ENCODE peak calls at places on chromosomes 13 and 19, in ten cellular contexts. L, K, W, T, P, S, G, Y, U and A are unnamed samples.

GRCh38 chr19:33819875-33820781 is 23.5 kb downstream of the KCTD15 start:
- DNase-seq in L (peak), K (peak), W (peak), T (peak), P (peak), S (peak), G (peak), Y (no peak), U (peak), A (no peak)

GRCh38 chr19:48999481-49000325 is 6.0 kb downstream of the RUVBL2 start:
- DNase-seq in L (peak), K (no peak), W (no peak), T (no peak), P (no peak), S (peak), G (peak), Y (peak), U (peak), A (peak)

GRCh38 chr13:105087941-105088340 is 1447.5 kb downstream of the EFNB2 start:
- DNase-seq in L (no peak), K (no peak), W (no peak), T (no peak), P (no peak), S (no peak), G (no peak), Y (no peak), U (no peak), A (no peak)

GRCh38 chr13:41064493-41064892 is 3.2 kb downstream of the WBP4 start:
- DNase-seq in L (no peak), K (no peak), W (no peak), T (no peak), P (no peak), S (no peak), G (no peak), Y (no peak), U (no peak), A (peak)

GRCh38 chr19:37932985-37933953 is 26.3 kb downstream of the SIPA1L3 start:
- DNase-seq in L (peak), K (peak), W (no peak), T (no peak), P (no peak), S (no peak), G (no peak), Y (no peak), U (no peak), A (no peak)

GRCh38 chr13:94028234-94029145 is 451.0 kb downstream of the DCT start:
- DNase-seq in L (no peak), K (no peak), W (no peak), T (no peak), P (no peak), S (no peak), G (no peak), Y (no peak), U (no peak), A (no peak)

GRCh38 chr19:57419439-57419838 is 8.5 kb downstream of the ZNF17 start:
- DNase-seq in L (no peak), K (no peak), W (no peak), T (no peak), P (no peak), S (no peak), G (no peak), Y (no peak), U (no peak), A (no peak)

GRCh38 chr13:44212633-44213387 is 160.8 kb upstream of the SERP2 start:
- DNase-seq in L (no peak), K (no peak), W (no peak), T (no peak), P (no peak), S (no peak), G (no peak), Y (no peak), U (no peak), A (no peak)

GRCh38 chr19:42420055-42420544 is 7.1 kb downstream of the LIPE start:
- DNase-seq in L (peak), K (no peak), W (peak), T (no peak), P (no peak), S (peak), G (no peak), Y (no peak), U (peak), A (peak)